ENCODE peak calls at places on chromosomes 7 and 10, in nine cellular contexts. M, Z, S, A, T, I, J, H and Q are unnamed samples.

GRCh38 chr7:134907000-134907399 is 79.3 kb upstream of the AGBL3 start:
- DNase-seq in H (no peak), Z (no peak), T (no peak), J (no peak), I (no peak), M (no peak), S (no peak), A (no peak), Q (no peak)

GRCh38 chr10:119616879-119617580 is 20.3 kb upstream of the TIAL1 start:
- DNase-seq in H (peak; percentile 14), A (peak; percentile 20), I (no peak), M (no peak), T (no peak), J (peak; percentile 39), S (peak; percentile 57), Z (peak; percentile 71), Q (no peak)

GRCh38 chr10:17425584-17426262 is 28.7 kb downstream of the ST8SIA6 start:
- DNase-seq in J (no peak), I (no peak), A (no peak), Z (no peak), H (no peak), S (no peak), M (no peak), T (no peak), Q (no peak)

GRCh38 chr7:149209518-149210269 is 14.3 kb downstream of the ZNF282 start:
- DNase-seq in S (peak; percentile 69), I (peak; percentile 55), J (no peak), M (peak; percentile 49), A (peak; percentile 59), H (peak; percentile 80), T (no peak), Z (peak; percentile 29), Q (peak; percentile 74)

GRCh38 chr7:133551471-133551870 is 298.6 kb downstream of the EXOC4 start:
- DNase-seq in Z (no peak), T (no peak), I (no peak), J (no peak), M (no peak), S (no peak), H (no peak), A (no peak), Q (no peak)

GRCh38 chr10:102546606-102547310 is 43.0 kb downstream of the SUFU start:
- DNase-seq in J (no peak), M (peak; percentile 59), H (no peak), A (peak; percentile 60), Z (peak; percentile 85), T (no peak), S (no peak), I (peak; percentile 48), Q (no peak)

GRCh38 chr10:92486637-92487036 is 87.3 kb downstream of the IDE start:
- DNase-seq in Z (no peak), S (peak; percentile 31), J (no peak), T (no peak), M (no peak), H (no peak), A (peak; percentile 12), I (peak; percentile 68), Q (no peak)

GRCh38 chr10:121440461-121440860 is 157.8 kb downstream of the FGFR2 start:
- DNase-seq in T (no peak), H (no peak), I (no peak), M (no peak), A (no peak), Z (peak; percentile 14), S (no peak), J (no peak), Q (no peak)

DNA sequence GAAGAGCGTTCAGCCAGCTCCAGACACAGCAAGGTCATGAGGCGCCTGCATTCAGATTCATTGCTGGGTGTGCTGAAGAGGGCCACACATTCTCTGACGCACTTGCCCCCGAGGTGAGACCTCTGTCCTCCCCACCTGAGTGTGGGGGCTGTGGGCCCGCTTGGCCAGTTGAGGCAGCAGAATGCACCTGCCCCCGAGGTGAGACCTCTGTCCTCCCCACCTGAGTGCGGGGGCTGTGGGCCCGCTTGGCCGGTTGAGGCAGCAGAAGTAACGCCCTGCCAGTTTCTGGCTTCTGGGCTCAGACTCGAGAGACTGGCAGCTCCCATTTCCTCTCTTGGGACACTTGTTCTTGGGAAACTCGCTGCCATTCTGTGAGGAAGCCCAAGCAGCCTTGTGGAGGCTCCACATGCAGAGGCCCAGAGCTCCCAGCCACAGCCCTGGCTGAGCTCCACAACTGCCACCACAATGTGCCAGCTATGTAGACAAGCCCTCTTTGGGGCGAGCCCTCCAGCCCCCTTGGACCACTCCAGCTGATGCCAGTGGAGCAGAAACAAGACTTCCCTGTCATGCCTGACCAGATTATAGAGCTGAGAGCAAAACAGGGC is 434.0 kb downstream of the DNAJB6 start:
- DNase-seq in M (no peak), I (no peak), T (no peak), Z (no peak), H (no peak), J (no peak), S (no peak), A (no peak), Q (no peak)
- TF ChIP-seq CTCF in M (no peak), I (no peak), T (no peak), Z (no peak), H (no peak), J (no peak), S (no peak), A (no peak), Q (no peak)

GRCh38 chr7:36707465-36707864 is 16.8 kb downstream of the AOAH start:
- DNase-seq in I (no peak), J (no peak), A (no peak), T (no peak), Z (no peak), H (no peak), S (no peak), M (no peak), Q (no peak)

GRCh38 chr7:36707922-36708321 is 16.4 kb downstream of the AOAH start:
- DNase-seq in A (no peak), T (no peak), S (no peak), Z (no peak), J (no peak), H (no peak), I (no peak), M (no peak), Q (no peak)

GRCh38 chr7:36710186-36710813 is 14.0 kb downstream of the AOAH start:
- DNase-seq in M (no peak), A (no peak), T (no peak), Z (no peak), J (no peak), S (no peak), H (no peak), I (no peak), Q (no peak)

GRCh38 chr7:36711256-36711655 is 13.0 kb downstream of the AOAH start:
- DNase-seq in T (no peak), I (no peak), J (no peak), A (no peak), Z (no peak), M (no peak), S (no peak), H (no peak), Q (no peak)

GRCh38 chr7:36708765-36709164 is 15.5 kb downstream of the AOAH start:
- DNase-seq in T (no peak), M (no peak), J (no peak), H (no peak), I (no peak), Z (no peak), S (no peak), A (no peak), Q (no peak)
- TF ChIP-seq CTCF in T (no peak), M (no peak), J (no peak), H (no peak), I (no peak), Z (no peak), S (no peak), A (no peak), Q (no peak)

DNA sequence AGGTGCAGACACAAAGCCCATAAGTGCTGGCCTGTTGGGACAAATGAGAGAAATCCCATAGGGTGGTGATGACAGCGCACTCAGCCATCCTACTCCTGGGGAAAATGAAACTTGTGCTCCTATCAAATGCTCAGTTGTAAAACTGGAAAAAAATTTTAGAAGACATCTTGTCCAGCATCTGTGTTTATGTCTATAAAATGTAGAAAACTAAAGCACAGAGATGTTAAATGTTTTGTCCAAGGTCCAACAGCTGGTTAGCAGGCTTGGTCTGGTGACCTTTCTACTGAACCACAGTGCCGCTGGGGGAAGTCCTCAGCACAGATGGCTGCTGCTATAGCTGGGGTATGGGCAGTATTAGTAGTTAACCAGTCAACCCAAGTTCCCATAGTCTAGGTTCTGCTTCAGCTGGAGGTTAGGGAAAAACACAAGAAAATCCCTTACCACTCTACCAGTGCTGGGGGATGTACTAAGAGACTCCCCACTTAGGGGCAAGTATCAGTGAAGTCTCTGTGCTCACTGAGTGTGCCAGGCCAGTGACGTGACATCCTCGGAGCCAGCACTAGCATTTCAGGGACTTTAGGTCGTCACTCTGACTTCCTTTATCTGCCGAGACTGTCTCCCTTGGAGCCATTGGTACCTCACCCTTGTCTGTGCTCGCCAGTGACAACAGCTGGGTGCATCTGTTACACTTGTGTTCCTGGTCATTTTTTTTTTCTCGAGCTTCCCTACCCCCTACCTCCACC is 1.9 kb downstream of the TSPAN33 start:
- DNase-seq in J (no peak), A (no peak), Z (no peak), M (no peak), I (no peak), T (no peak), H (no peak), S (no peak), Q (peak; percentile 78)
- TF ChIP-seq CTCF in J (no peak), A (no peak), Z (no peak), M (no peak), I (no peak), T (no peak), H (no peak), S (no peak), Q (no peak)

GRCh38 chr7:5349437-5350173 is 66.9 kb downstream of the SLC29A4 start:
- DNase-seq in S (no peak), H (no peak), M (no peak), A (no peak), J (no peak), T (no peak), Z (no peak), I (no peak), Q (no peak)

GRCh38 chr7:5350600-5351385 is 68.0 kb downstream of the SLC29A4 start:
- DNase-seq in I (no peak), H (no peak), T (no peak), M (no peak), A (no peak), Z (no peak), J (no peak), S (no peak), Q (no peak)

GRCh38 chr7:5350174-5350463 is 67.4 kb downstream of the SLC29A4 start:
- DNase-seq in I (no peak), T (no peak), M (no peak), S (no peak), J (no peak), Z (no peak), H (no peak), A (no peak), Q (no peak)

GRCh38 chr7:5349005-5349380 is 66.2 kb downstream of the SLC29A4 start:
- DNase-seq in M (no peak), A (no peak), Z (no peak), T (no peak), H (no peak), I (no peak), S (no peak), J (no peak), Q (no peak)

DNA sequence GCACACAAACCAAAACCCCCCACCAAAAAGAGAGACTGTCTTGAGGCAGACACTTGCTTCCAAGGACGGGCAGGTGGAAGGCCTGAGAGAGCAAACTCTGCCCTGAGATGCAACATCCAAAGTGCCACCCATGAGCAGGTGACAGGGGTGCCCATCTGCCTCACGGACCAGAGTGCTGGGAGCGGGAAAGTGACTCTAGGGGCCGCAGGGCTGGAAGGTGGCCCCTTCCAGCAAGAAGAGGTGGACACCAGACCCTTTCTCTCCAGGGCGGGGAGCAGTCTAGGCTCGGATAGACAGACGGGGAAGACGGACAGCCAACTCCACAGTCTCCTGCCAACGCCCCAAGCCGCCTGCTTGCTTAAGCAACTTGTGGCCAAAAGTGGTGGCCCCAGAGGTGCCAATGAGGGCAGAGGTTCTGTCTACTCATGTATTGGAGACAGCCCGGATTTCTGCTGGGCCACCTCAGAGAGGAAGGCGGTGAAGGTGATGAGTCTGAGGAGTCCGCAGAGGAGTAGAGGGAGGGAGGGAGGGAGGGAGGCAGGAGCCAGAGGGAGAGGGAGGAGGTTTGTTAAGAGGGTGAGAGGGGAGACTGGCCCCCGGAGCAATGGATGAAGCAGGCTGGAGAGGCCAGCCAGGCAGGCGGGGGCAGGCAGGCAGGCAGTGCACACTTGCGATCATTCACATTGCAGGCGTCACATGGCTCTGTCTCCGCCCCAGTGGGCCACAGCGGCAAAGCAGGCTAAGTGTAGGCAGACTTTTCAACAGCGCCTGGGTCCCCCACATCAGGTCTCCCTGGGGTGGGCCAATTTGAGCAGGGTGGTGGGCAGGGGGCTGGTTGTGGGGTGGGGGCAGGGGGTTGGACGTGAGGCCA is 65.6 kb downstream of the SLC29A4 start:
- DNase-seq in S (no peak), J (no peak), H (no peak), Z (no peak), I (no peak), A (no peak), T (no peak), M (no peak), Q (no peak)
- TF ChIP-seq CTCF in S (no peak), J (no peak), H (no peak), Z (no peak), I (no peak), A (no peak), T (no peak), M (no peak), Q (no peak)